ENCODE peak calls at places on chromosomes 6 and 20, in five cellular contexts. T is HepG2, P is K562, X is SK-N-SH, G is H1. B is an unnamed sample.

GRCh38 chr6:89270951-89271721 is 44.0 kb downstream of the GABRR2 start:
- DNase-seq in P (no peak), G (no peak), T (no peak), X (no peak), B (no peak)

GRCh38 chr6:169846286-169847056 is 95.0 kb downstream of the ERMARD start:
- DNase-seq in T (no peak), G (no peak), X (no peak), P (no peak), B (no peak)

GRCh38 chr6:137853569-137854213 is 13.4 kb upstream of the TNFAIP3 start:
- DNase-seq in T (no peak), P (no peak), X (no peak), G (no peak), B (no peak)

GRCh38 chr6:154606457-154606856 is 96.0 kb upstream of the CNKSR3 start:
- DNase-seq in T (no peak), P (no peak), G (no peak), X (no peak), B (no peak)

GRCh38 chr6:27168586-27169443 is 78.7 kb upstream of the PRSS16 start:
- DNase-seq in X (no peak), T (no peak), G (no peak), P (no peak), B (no peak)

GRCh38 chr6:114564302-114564933 is 221.6 kb upstream of the HS3ST5 start:
- DNase-seq in P (no peak), X (no peak), G (no peak), T (no peak), B (no peak)

GRCh38 chr6:130240232-130240631 is 17.5 kb upstream of the SAMD3 start:
- DNase-seq in X (no peak), T (no peak), P (no peak), G (no peak), B (no peak)

GRCh38 chr6:142935553-142936517 is 9.1 kb downstream of the HIVEP2 start:
- DNase-seq in P (no peak), X (no peak), T (no peak), G (no peak), B (no peak)

GRCh38 chr6:33298773-33299236 is at the start of gene RGL2:
- DNase-seq in G (no peak), P (peak; percentile 82), X (peak; percentile 78), T (no peak), B (peak; percentile 89)

GRCh38 chr6:13229205-13230085 is 98.9 kb downstream of the TBC1D7 start:
- DNase-seq in G (no peak), X (no peak), T (peak; percentile 49), P (no peak), B (no peak)

GRCh38 chr6:16394651-16395050 is 156.3 kb downstream of the GMPR start:
- DNase-seq in X (no peak), P (no peak), G (no peak), T (no peak), B (no peak)

GRCh38 chr20:63504642-63505041 is 5.8 kb upstream of the EEF1A2 start:
- DNase-seq in X (no peak), P (no peak), T (no peak), G (no peak), B (no peak)
- TF ChIP-seq CTCF in X (no peak), P (no peak), T (no peak), G (no peak), B (no peak)

DNA sequence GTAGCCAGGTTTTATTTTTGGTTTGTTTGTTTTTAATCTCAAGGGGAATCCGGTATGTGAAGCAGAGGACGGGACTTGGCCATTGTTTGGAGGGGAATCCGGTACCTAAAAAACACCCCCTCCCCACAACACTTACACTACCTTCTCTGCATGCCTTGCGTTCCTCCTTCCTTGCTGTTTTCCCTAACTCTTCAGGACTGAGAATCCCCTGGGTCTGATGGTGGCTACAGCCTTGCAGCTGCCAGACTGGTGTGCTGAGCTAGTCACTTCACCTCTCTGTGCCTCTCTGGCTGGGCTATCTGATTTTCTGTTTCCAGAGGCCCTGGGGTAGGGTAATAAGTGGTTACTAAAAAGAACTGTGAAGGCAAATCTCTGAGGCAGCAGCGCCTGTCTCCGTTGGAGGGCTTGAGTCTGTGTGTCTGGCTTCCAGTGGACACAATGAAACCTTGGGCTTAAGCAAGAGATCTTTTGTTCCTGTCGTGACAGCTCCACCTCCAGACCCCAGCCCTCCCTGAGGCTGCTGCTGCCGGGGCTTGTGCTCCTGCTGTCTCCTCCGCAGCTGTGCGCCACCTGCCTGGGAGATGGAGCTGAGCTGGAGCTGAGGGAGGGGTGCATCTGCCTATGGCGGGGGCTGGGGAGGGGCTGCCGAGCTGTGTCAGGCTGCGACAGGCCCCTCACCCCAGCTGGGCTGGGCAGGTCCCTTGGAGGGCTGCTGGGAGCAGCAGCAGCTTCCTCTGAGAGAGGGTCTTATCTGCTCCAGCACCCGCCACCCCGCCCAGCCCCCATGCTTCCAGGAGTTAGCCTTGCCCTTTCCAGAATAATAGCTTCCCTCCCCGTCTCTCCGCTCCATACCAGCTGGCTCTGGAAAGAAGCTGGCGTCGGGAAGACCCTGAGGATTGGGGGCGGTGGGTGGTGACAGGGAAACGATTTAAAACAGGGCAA is 65.8 kb upstream of the CCDC167 start:
- DNase-seq in P (no peak), X (peak; percentile 87), G (peak; percentile 41), T (no peak), B (no peak)
- TF ChIP-seq GABPA in P (no peak), X (no peak), G (no peak), T (no peak), B (no peak)

GRCh38 chr6:93183513-93183912 is 235.8 kb downstream of the EPHA7 start:
- DNase-seq in G (no peak), P (no peak), X (no peak), T (no peak), B (no peak)

GRCh38 chr6:93176070-93176469 is 243.3 kb downstream of the EPHA7 start:
- DNase-seq in X (no peak), G (no peak), T (no peak), P (no peak), B (no peak)

GRCh38 chr6:93182933-93183479 is 236.4 kb downstream of the EPHA7 start:
- DNase-seq in X (no peak), G (no peak), P (no peak), T (no peak), B (no peak)

GRCh38 chr6:93177451-93177850 is 241.9 kb downstream of the EPHA7 start:
- DNase-seq in G (no peak), T (no peak), X (no peak), P (no peak), B (peak; percentile 16)

DNA sequence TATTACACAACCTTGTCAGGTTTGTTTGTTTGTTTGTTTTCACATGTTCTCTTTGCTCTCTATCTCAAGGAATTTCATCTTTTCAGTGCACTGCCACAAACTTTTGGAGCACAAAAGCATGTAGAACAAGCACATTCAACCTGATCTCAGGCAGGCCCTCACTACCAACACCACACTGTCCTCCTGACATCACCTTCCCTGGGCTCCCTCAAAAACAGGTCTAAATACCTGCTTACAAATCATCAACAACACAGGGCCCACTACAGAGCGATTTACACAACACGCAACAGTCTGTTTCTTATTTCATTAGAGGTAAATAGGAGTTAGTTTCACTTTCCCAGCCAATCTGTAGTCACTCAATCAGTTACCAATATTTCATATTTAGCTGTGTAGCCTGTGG is 241.4 kb downstream of the EPHA7 start:
- DNase-seq in X (no peak), T (no peak), P (no peak), G (no peak), B (no peak)
- H3K4me3 ChIP-seq in X (no peak overlapping the region), T (no peak overlapping the region), P (no peak overlapping the region), G (no peak overlapping the region), B (no peak overlapping the region)

DNA sequence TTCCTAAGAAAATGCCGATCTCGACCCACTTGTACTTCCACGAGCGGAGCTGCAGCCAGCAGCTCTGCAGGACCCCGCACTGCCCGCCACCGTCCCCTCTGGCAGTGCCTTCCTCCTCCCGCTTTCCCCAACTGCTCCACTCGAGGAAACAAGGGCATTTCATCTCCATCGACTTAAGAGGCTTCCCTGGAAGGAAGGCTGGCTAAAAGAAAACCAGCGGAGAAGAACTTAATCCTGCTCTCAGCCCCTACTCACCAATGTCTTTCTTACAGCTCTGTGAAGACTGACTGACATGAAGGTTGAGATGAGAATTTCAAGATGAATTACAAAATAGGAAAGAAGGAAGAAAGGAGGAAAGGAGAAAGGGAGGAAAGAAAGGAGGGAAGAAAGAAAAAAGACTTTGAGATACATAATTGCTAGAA is 15.6 kb downstream of the FOXC1 start:
- DNase-seq in T (no peak), G (no peak), X (no peak), P (no peak), B (no peak)
- TF ChIP-seq CTCF in T (no peak), G (no peak), X (no peak), P (no peak), B (no peak)